ENCODE peak calls at places on chromosome 4, in five cellular contexts. J is K562, N is IMR-90, P is SK-N-SH, B is GM12878. Q is an unnamed sample.

GRCh38 chr4:2570551-2571222 is 34.2 kb downstream of the FAM193A start:
- DNase-seq in P (no peak), J (no peak), N (no peak), B (peak), Q (no peak)

GRCh38 chr4:88743696-88744095 is 46.1 kb upstream of the NAP1L5 start:
- DNase-seq in J (no peak), P (no peak), N (peak), B (no peak), Q (no peak)

GRCh38 chr4:136742330-136742729 is 790.0 kb downstream of the PCDH18 start:
- DNase-seq in P (no peak), B (no peak), J (no peak), N (peak), Q (no peak)

GRCh38 chr4:113566015-113566795 is 195.3 kb downstream of the CAMK2D start:
- DNase-seq in B (no peak), J (no peak), N (no peak), P (no peak), Q (no peak)

GRCh38 chr4:24856586-24856985 is 56.3 kb downstream of the CCDC149 start:
- DNase-seq in N (peak), P (peak), J (no peak), B (peak), Q (no peak)

GRCh38 chr4:156193800-156194199 is 240.1 kb upstream of the CTSO start:
- DNase-seq in P (no peak), J (no peak), N (peak), B (no peak), Q (no peak)

GRCh38 chr4:154044118-154044517 is 255.2 kb upstream of the SFRP2 start:
- DNase-seq in P (no peak), B (no peak), J (no peak), N (no peak), Q (no peak)

GRCh38 chr4:94974773-94975172 is 217.0 kb downstream of the BMPR1B start:
- DNase-seq in N (peak), J (no peak), P (no peak), B (no peak), Q (no peak)

GRCh38 chr4:95478679-95479078 is 70.1 kb downstream of the UNC5C start:
- DNase-seq in N (no peak), P (no peak), B (no peak), J (no peak), Q (no peak)

GRCh38 chr4:114603455-114603854 is 4.8 kb downstream of the UGT8 start:
- DNase-seq in J (no peak), N (no peak), P (no peak), B (peak), Q (no peak)

GRCh38 chr4:163048447-163048846 is 118.2 kb downstream of the NAF1 start:
- DNase-seq in B (no peak), P (peak), N (peak), J (peak), Q (peak)

GRCh38 chr4:1245481-1246051 is 3.4 kb downstream of the CTBP1 start:
- DNase-seq in N (no peak), J (no peak), P (peak), B (no peak), Q (no peak)

GRCh38 chr4:102169345-102169744 is 175.9 kb downstream of the SLC39A8 start:
- DNase-seq in J (no peak), N (no peak), B (no peak), P (peak), Q (peak)

GRCh38 chr4:173367285-173367684 is 3.5 kb upstream of the SAP30 start:
- DNase-seq in J (no peak), N (peak), P (no peak), B (no peak), Q (no peak)

GRCh38 chr4:125104616-125105015 is 210.1 kb upstream of the FAT4 start:
- DNase-seq in N (peak), B (no peak), J (no peak), P (no peak), Q (no peak)

GRCh38 chr4:7987148-7987989 is 47.7 kb upstream of the AFAP1 start:
- DNase-seq in B (peak), N (peak), J (peak), P (peak), Q (peak)
- TF ChIP-seq RCOR1 in B (no peak), N (peak), J (no peak), P (peak), Q (no peak)

DNA sequence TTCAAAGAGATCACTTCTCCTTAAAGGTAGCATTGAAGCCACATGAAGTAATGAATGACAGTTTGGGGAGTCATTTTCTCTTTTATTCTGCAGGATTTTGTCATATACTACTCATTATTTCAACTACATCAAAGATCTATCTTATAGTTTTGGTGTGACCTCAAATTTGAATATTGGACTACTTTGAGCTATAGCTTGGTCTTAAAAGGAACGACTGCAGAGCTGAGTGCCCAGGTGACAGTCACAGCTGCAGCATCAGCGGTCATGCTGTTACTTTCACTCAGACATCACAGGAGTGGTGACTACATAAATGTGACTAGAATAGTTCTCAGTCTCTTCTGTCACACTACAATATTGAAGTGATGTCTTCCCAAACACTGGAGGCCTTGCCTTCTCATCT is 10.7 kb upstream of the SPCS3 start:
- DNase-seq in N (no peak), J (no peak), B (no peak), P (no peak), Q (no peak)
- H3K4me2 ChIP-seq in N (no peak), J (no peak), B (peak), P (no peak), Q (no peak)

GRCh38 chr4:177047851-177048174 is 255.1 kb upstream of the VEGFC start:
- DNase-seq in P (no peak), J (no peak), B (no peak), N (peak), Q (no peak)

GRCh38 chr4:177041356-177041755 is 248.6 kb upstream of the VEGFC start:
- DNase-seq in P (no peak), N (no peak), B (no peak), J (no peak), Q (no peak)

GRCh38 chr4:177052211-177052725 is 257.4 kb upstream of the NEIL3 start:
- DNase-seq in N (no peak), B (no peak), J (no peak), P (no peak), Q (no peak)

GRCh38 chr4:177051473-177052060 is 258.1 kb upstream of the NEIL3 start:
- DNase-seq in B (no peak), P (peak), N (peak), J (peak), Q (peak)

GRCh38 chr4:177047070-177047850 is 254.5 kb upstream of the VEGFC start:
- DNase-seq in P (peak), J (peak), N (peak), B (no peak), Q (peak)
- TF ChIP-seq RCOR1 in P (no peak), J (no peak), N (no peak), B (no peak), Q (no peak)

GRCh38 chr4:15648600-15648999 is 6.6 kb downstream of the FBXL5 start:
- DNase-seq in P (no peak), B (no peak), J (no peak), N (no peak), Q (no peak)

GRCh38 chr4:15651682-15652081 is 3.5 kb downstream of the FBXL5 start:
- DNase-seq in B (no peak), J (no peak), N (peak), P (no peak), Q (no peak)

GRCh38 chr4:15652191-15652590 is 3.0 kb downstream of the FBXL5 start:
- DNase-seq in N (peak), B (no peak), P (no peak), J (no peak), Q (no peak)

GRCh38 chr4:15653430-15653829 is 1.7 kb downstream of the FBXL5 start:
- DNase-seq in B (no peak), P (no peak), J (no peak), N (no peak), Q (no peak)

DNA sequence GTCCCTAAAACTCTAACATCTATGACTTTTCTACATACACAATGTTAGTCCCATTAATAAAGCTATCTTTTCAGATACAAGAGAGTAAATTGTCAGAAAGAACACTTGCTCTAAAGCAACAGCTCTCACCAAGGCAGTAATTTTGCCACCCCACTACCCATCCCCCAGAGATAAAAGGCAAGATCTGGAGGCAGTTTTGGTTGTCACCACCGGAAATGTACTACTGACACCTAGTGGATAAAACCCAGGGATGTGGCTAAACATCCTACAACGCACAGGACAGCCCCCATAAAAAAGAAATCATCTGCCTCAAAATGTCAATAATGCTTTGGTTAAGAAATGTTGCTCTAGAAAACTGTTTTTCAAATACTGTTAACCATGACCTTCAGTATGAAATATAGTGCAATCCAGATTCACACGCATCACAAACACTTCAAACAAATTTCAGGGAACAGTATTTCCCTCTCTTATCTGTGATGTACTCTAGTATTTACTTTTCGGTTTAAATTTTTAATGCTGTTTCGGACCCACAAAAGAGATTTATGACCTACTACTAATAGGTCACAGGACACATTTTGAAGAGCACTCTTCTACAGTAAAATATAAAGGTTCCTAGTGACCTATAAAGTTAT is 5.1 kb downstream of the FBXL5 start:
- DNase-seq in N (peak), B (peak), P (peak), J (peak), Q (peak)
- H3K4me2 ChIP-seq in N (peak), B (peak), P (no peak), J (peak), Q (peak)

GRCh38 chr4:8394125-8394524 is 46.4 kb downstream of the ACOX3 start:
- DNase-seq in B (no peak), N (peak), J (no peak), P (no peak), Q (no peak)
- TF ChIP-seq RCOR1 in B (no peak), N (no peak), J (no peak), P (no peak), Q (no peak)